ENCODE peak calls at places on chromosomes 2 and 18, in four cellular contexts. One of them, this sample, is unnamed.

GRCh38 chr18:63951302-63951705 is 2.2 kb downstream of the HMSD start:
- DNase-seq in heart left ventricle: no peak
- DNase-seq in astrocyte of the spinal cord: peak; percentile 59
- DNase-seq in progenitor cell of endocrine pancreas: no peak
- DNase-seq in this sample: peak; percentile 27

GRCh38 chr2:235829726-235830125 is 335.9 kb downstream of the AGAP1 start:
- DNase-seq in heart left ventricle: no peak
- DNase-seq in astrocyte of the spinal cord: no peak
- DNase-seq in progenitor cell of endocrine pancreas: no peak
- DNase-seq in this sample: no peak

GRCh38 chr2:112995346-112995920 is 9.8 kb upstream of the IL36A start:
- DNase-seq in heart left ventricle: no peak
- DNase-seq in astrocyte of the spinal cord: no peak
- DNase-seq in progenitor cell of endocrine pancreas: no peak
- DNase-seq in this sample: no peak

GRCh38 chr2:221444106-221444505 is 128.0 kb downstream of the EPHA4 start:
- DNase-seq in heart left ventricle: peak; percentile 74
- DNase-seq in astrocyte of the spinal cord: peak; percentile 64
- DNase-seq in progenitor cell of endocrine pancreas: no peak
- DNase-seq in this sample: peak; percentile 14

GRCh38 chr2:144946263-144946662 is 426.3 kb upstream of the ZEB2 start:
- DNase-seq in heart left ventricle: no peak
- DNase-seq in astrocyte of the spinal cord: no peak
- DNase-seq in progenitor cell of endocrine pancreas: no peak
- DNase-seq in this sample: peak; percentile 24

GRCh38 chr2:54503192-54503591 is 47.1 kb downstream of the SPTBN1 start:
- DNase-seq in heart left ventricle: no peak
- DNase-seq in astrocyte of the spinal cord: no peak
- DNase-seq in progenitor cell of endocrine pancreas: no peak
- DNase-seq in this sample: peak; percentile 38

GRCh38 chr2:27206346-27206745 is 5.5 kb upstream of the ATRAID start:
- DNase-seq in heart left ventricle: no peak
- DNase-seq in astrocyte of the spinal cord: no peak
- DNase-seq in progenitor cell of endocrine pancreas: no peak
- DNase-seq in this sample: no peak

GRCh38 chr2:96325884-96326255 is 753 bp downstream of the ITPRIPL1 start:
- DNase-seq in heart left ventricle: no peak
- DNase-seq in astrocyte of the spinal cord: no peak
- DNase-seq in progenitor cell of endocrine pancreas: no peak
- DNase-seq in this sample: no peak

GRCh38 chr2:65957886-65958285 is 477.0 kb upstream of the MEIS1 start:
- DNase-seq in heart left ventricle: no peak
- DNase-seq in astrocyte of the spinal cord: no peak
- DNase-seq in progenitor cell of endocrine pancreas: no peak
- DNase-seq in this sample: no peak

GRCh38 chr18:2471523-2471922 is 99.8 kb downstream of the METTL4 start:
- DNase-seq in heart left ventricle: no peak
- DNase-seq in astrocyte of the spinal cord: no peak
- DNase-seq in progenitor cell of endocrine pancreas: no peak
- DNase-seq in this sample: no peak

GRCh38 chr2:206296128-206296527 is 21.7 kb downstream of the ZDBF2 start:
- DNase-seq in heart left ventricle: no peak
- DNase-seq in astrocyte of the spinal cord: no peak
- DNase-seq in progenitor cell of endocrine pancreas: no peak
- DNase-seq in this sample: peak; percentile 67

GRCh38 chr2:213238753-213239591 is 45.3 kb upstream of the SPAG16 start:
- DNase-seq in heart left ventricle: no peak
- DNase-seq in astrocyte of the spinal cord: peak; percentile 90
- DNase-seq in progenitor cell of endocrine pancreas: no peak
- DNase-seq in this sample: peak; percentile 80

GRCh38 chr2:120994301-120994700 is 258.6 kb downstream of the GLI2 start:
- DNase-seq in heart left ventricle: no peak
- DNase-seq in astrocyte of the spinal cord: no peak
- DNase-seq in progenitor cell of endocrine pancreas: no peak
- DNase-seq in this sample: no peak

GRCh38 chr2:220572385-220572784 is 945.0 kb downstream of the SLC4A3 start:
- DNase-seq in heart left ventricle: no peak
- DNase-seq in astrocyte of the spinal cord: peak; percentile 9
- DNase-seq in progenitor cell of endocrine pancreas: no peak
- DNase-seq in this sample: peak; percentile 17

GRCh38 chr2:36356199-36356989 is 816 bp downstream of the CRIM1 start:
- DNase-seq in heart left ventricle: peak; percentile 57
- DNase-seq in astrocyte of the spinal cord: no peak
- DNase-seq in progenitor cell of endocrine pancreas: peak; percentile 51
- DNase-seq in this sample: peak; percentile 52

GRCh38 chr2:224837066-224837465 is 120.9 kb upstream of the CCDC195 start:
- DNase-seq in heart left ventricle: no peak
- DNase-seq in astrocyte of the spinal cord: no peak
- DNase-seq in progenitor cell of endocrine pancreas: no peak
- DNase-seq in this sample: no peak

GRCh38 chr2:230054079-230054478 is 14.6 kb downstream of the SLC16A14 start:
- DNase-seq in heart left ventricle: no peak
- DNase-seq in astrocyte of the spinal cord: peak; percentile 70
- DNase-seq in progenitor cell of endocrine pancreas: no peak
- DNase-seq in this sample: peak; percentile 79

GRCh38 chr2:223262946-223263345 is 211.0 kb downstream of the KCNE4 start:
- DNase-seq in heart left ventricle: no peak
- DNase-seq in astrocyte of the spinal cord: peak; percentile 54
- DNase-seq in progenitor cell of endocrine pancreas: no peak
- DNase-seq in this sample: peak; percentile 60

GRCh38 chr2:73156539-73157124 is 43.9 kb upstream of the RAB11FIP5 start:
- DNase-seq in heart left ventricle: peak; percentile 71
- DNase-seq in astrocyte of the spinal cord: peak; percentile 63
- DNase-seq in progenitor cell of endocrine pancreas: peak; percentile 49
- DNase-seq in this sample: peak; percentile 51

GRCh38 chr18:35271656-35272055 is 18.4 kb downstream of the ZSCAN30 start:
- DNase-seq in heart left ventricle: no peak
- DNase-seq in astrocyte of the spinal cord: no peak
- DNase-seq in progenitor cell of endocrine pancreas: no peak
- DNase-seq in this sample: no peak

GRCh38 chr18:35264409-35264808 is 23.6 kb downstream of the ZNF397 start:
- DNase-seq in heart left ventricle: no peak
- DNase-seq in astrocyte of the spinal cord: no peak
- DNase-seq in progenitor cell of endocrine pancreas: no peak
- DNase-seq in this sample: no peak

GRCh38 chr18:35267809-35268208 is 22.2 kb downstream of the ZSCAN30 start:
- DNase-seq in heart left ventricle: peak; percentile 47
- DNase-seq in astrocyte of the spinal cord: no peak
- DNase-seq in progenitor cell of endocrine pancreas: no peak
- DNase-seq in this sample: no peak

GRCh38 chr18:35268811-35269210 is 21.2 kb downstream of the ZSCAN30 start:
- DNase-seq in heart left ventricle: no peak
- DNase-seq in astrocyte of the spinal cord: no peak
- DNase-seq in progenitor cell of endocrine pancreas: no peak
- DNase-seq in this sample: no peak

DNA sequence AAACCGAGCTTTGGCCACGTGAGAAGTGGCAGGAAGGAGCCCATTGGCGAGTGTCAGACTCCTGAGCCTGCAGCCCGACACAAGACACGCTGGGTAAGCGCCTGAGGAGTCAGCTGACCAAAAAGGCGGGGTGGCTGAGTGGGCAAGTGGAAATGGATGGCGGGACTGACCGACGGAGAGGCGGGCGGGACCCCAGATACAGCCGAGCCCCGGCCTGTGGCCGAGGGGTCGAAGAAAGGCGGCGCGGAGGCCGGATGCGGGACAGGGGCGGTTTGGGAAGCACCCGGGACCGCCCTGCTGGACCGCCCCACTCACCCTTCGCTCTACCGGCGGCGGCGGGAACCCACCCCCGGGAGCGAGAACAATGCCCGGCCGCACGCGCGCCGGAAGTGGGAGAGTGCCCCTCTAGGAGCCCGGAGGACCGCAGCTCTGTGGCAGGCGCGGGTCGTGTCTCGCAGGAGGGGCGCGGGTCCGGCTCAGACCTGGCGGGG is 22.8 kb downstream of the ZSCAN30 start:
- DNase-seq in heart left ventricle: peak; percentile 85
- DNase-seq in astrocyte of the spinal cord: peak; percentile 63
- DNase-seq in progenitor cell of endocrine pancreas: no peak
- DNase-seq in this sample: no peak
- TF ChIP-seq CTCF in heart left ventricle: peak; percentile 15
- TF ChIP-seq CTCF in astrocyte of the spinal cord: no peak
- TF ChIP-seq CTCF in progenitor cell of endocrine pancreas: no peak
- TF ChIP-seq CTCF in this sample: no peak

GRCh38 chr2:190342601-190343000 is 788 bp upstream of the INPP1 start:
- DNase-seq in heart left ventricle: no peak
- DNase-seq in astrocyte of the spinal cord: peak; percentile 16
- DNase-seq in progenitor cell of endocrine pancreas: no peak
- DNase-seq in this sample: no peak

GRCh38 chr2:190343170-190343499 is 254 bp upstream of the INPP1 start:
- DNase-seq in heart left ventricle: no peak
- DNase-seq in astrocyte of the spinal cord: no peak
- DNase-seq in progenitor cell of endocrine pancreas: no peak
- DNase-seq in this sample: no peak

GRCh38 chr2:190343500-190344274 is at the start of gene INPP1:
- DNase-seq in heart left ventricle: peak; percentile 90
- DNase-seq in astrocyte of the spinal cord: peak; percentile 49
- DNase-seq in progenitor cell of endocrine pancreas: peak; percentile 34
- DNase-seq in this sample: peak; percentile 63

GRCh38 chr2:190340369-190340768 is 3.0 kb upstream of the INPP1 start:
- DNase-seq in heart left ventricle: no peak
- DNase-seq in astrocyte of the spinal cord: no peak
- DNase-seq in progenitor cell of endocrine pancreas: no peak
- DNase-seq in this sample: peak; percentile 56

DNA sequence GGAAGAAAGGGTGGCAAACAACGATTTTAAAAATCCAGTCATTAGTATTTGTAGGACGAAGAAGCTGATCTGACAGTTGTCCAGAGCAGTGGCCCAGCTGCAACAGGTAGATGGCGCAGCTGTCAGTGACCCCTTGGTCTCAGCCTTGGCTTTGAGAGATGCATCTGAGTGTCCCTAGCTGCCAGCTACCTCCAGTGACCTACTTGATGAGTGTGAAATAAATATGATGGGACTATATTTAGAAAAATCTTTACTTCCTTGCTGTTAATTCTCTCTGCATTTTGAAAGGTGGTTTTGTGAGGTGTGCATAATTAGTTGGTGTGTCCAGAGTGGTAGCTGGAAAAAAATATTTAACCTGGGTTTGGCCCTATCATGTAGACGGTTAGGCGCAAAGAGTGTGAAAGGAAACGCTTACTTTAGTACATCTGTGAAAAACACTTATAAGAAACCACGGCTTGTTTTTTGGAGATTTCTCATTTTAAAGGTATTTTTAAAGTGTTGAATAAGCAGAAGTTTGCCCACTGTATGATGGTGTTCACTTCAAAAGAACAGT is 962 bp downstream of the INPP1 start:
- DNase-seq in heart left ventricle: peak; percentile 43
- DNase-seq in astrocyte of the spinal cord: no peak
- DNase-seq in progenitor cell of endocrine pancreas: no peak
- DNase-seq in this sample: peak; percentile 59
- TF ChIP-seq CTCF in heart left ventricle: peak; percentile 64
- TF ChIP-seq CTCF in astrocyte of the spinal cord: peak; percentile 45
- TF ChIP-seq CTCF in progenitor cell of endocrine pancreas: peak; percentile 45
- TF ChIP-seq CTCF in this sample: no peak

GRCh38 chr2:111135910-111136297 is 15.2 kb downstream of the BCL2L11 start:
- DNase-seq in heart left ventricle: peak; percentile 46
- DNase-seq in astrocyte of the spinal cord: peak; percentile 90
- DNase-seq in progenitor cell of endocrine pancreas: no peak
- DNase-seq in this sample: no peak
- TF ChIP-seq CTCF in heart left ventricle: peak; percentile 41
- TF ChIP-seq CTCF in astrocyte of the spinal cord: peak; percentile 61
- TF ChIP-seq CTCF in progenitor cell of endocrine pancreas: no peak
- TF ChIP-seq CTCF in this sample: no peak

DNA sequence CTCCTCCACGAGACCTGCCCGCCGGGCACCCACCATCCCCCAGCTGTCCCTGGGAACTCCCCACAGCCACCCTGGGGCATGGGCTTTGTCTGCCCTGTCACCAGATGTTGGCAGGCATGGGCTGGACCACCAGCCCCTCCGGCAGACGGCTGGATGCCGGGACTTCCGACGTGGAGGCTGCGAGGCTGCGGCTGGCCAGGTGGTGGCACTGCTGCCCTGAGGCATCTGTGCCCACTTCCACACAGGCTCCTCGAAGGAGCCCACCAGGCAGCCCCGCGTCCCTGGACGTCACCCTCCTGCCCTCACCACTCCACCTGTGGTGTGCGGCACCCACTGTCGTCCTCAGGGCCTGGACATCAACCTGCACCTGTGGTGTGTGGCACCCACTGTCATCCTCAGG is 319.9 kb upstream of the SALL3 start:
- DNase-seq in heart left ventricle: no peak
- DNase-seq in astrocyte of the spinal cord: no peak
- DNase-seq in progenitor cell of endocrine pancreas: peak; percentile 32
- DNase-seq in this sample: no peak
- TF ChIP-seq CTCF in heart left ventricle: peak; percentile 51
- TF ChIP-seq CTCF in astrocyte of the spinal cord: no peak
- TF ChIP-seq CTCF in progenitor cell of endocrine pancreas: peak; percentile 73
- TF ChIP-seq CTCF in this sample: no peak

GRCh38 chr2:160087854-160088745 is 25.7 kb upstream of the PLA2R1 start:
- DNase-seq in heart left ventricle: no peak
- DNase-seq in astrocyte of the spinal cord: no peak
- DNase-seq in progenitor cell of endocrine pancreas: no peak
- DNase-seq in this sample: peak; percentile 64
- TF ChIP-seq CTCF in heart left ventricle: no peak
- TF ChIP-seq CTCF in astrocyte of the spinal cord: peak; percentile 10
- TF ChIP-seq CTCF in progenitor cell of endocrine pancreas: no peak
- TF ChIP-seq CTCF in this sample: peak; percentile 24

GRCh38 chr2:182949052-182949451 is 82.6 kb upstream of the FRZB start:
- DNase-seq in heart left ventricle: no peak
- DNase-seq in astrocyte of the spinal cord: no peak
- DNase-seq in progenitor cell of endocrine pancreas: no peak
- DNase-seq in this sample: no peak
- TF ChIP-seq CTCF in heart left ventricle: no peak
- TF ChIP-seq CTCF in astrocyte of the spinal cord: no peak
- TF ChIP-seq CTCF in progenitor cell of endocrine pancreas: no peak
- TF ChIP-seq CTCF in this sample: no peak

GRCh38 chr2:185522472-185522871 is 216.1 kb upstream of the FSIP2 start:
- DNase-seq in heart left ventricle: no peak
- DNase-seq in astrocyte of the spinal cord: no peak
- DNase-seq in progenitor cell of endocrine pancreas: no peak
- DNase-seq in this sample: no peak
- TF ChIP-seq CTCF in heart left ventricle: no peak
- TF ChIP-seq CTCF in astrocyte of the spinal cord: no peak
- TF ChIP-seq CTCF in progenitor cell of endocrine pancreas: no peak
- TF ChIP-seq CTCF in this sample: no peak

DNA sequence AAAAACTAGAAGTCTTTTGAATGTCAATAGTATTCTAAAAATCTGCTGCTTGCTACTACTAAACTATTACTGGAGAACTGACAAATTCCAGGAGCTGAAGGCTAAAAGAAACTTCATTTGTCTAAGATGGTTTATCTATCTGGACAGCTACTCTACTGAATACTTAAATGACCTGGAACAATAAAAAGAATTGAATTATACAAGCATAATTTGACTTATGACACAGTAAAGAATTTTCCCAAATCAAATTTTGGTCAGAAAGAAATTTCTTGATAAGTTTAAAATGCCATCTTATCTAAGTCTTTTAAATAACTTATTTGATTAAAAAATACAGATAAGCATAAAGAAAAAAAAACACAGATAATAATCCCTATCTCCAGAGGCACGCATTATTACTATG is 80.2 kb upstream of the ITGA4 start:
- DNase-seq in heart left ventricle: no peak
- DNase-seq in astrocyte of the spinal cord: no peak
- DNase-seq in progenitor cell of endocrine pancreas: no peak
- DNase-seq in this sample: no peak
- TF ChIP-seq CTCF in heart left ventricle: no peak
- TF ChIP-seq CTCF in astrocyte of the spinal cord: no peak
- TF ChIP-seq CTCF in progenitor cell of endocrine pancreas: no peak
- TF ChIP-seq CTCF in this sample: no peak

GRCh38 chr18:33914399-33914798 is 310.3 kb downstream of the NOL4 start:
- DNase-seq in heart left ventricle: no peak
- DNase-seq in astrocyte of the spinal cord: peak; percentile 79
- DNase-seq in progenitor cell of endocrine pancreas: no peak
- DNase-seq in this sample: peak; percentile 4

GRCh38 chr18:33918571-33918970 is 306.1 kb downstream of the NOL4 start:
- DNase-seq in heart left ventricle: no peak
- DNase-seq in astrocyte of the spinal cord: no peak
- DNase-seq in progenitor cell of endocrine pancreas: no peak
- DNase-seq in this sample: no peak

GRCh38 chr18:33916200-33916599 is 308.5 kb downstream of the NOL4 start:
- DNase-seq in heart left ventricle: no peak
- DNase-seq in astrocyte of the spinal cord: no peak
- DNase-seq in progenitor cell of endocrine pancreas: no peak
- DNase-seq in this sample: no peak
- TF ChIP-seq CTCF in heart left ventricle: no peak
- TF ChIP-seq CTCF in astrocyte of the spinal cord: peak; percentile 16
- TF ChIP-seq CTCF in progenitor cell of endocrine pancreas: peak; percentile 18
- TF ChIP-seq CTCF in this sample: no peak

This sample was measured in MCF 10A.